ENCODE peak calls at places on chromosomes 5 and 9, in five cellular contexts. One of them, this sample, is unnamed.

GRCh38 chr9:109206670-109207069 is 39.6 kb upstream of the FRRS1L start:
- DNase-seq in activated naive CD8-positive, alpha-beta T cell treated with anti-CD3 and anti-CD28 coated beads for 36 hours: no peak
- DNase-seq in Right ventricle myocardium inferior: no peak
- DNase-seq in ovary: no peak
- DNase-seq in stimulated activated CD8-positive, alpha-beta memory T cell treated with anti-CD3 and anti-CD28 coated beads, Interleukin-2, amount 100 ng/mL, for 1 hour: no peak
- DNase-seq in this sample: no peak

GRCh38 chr5:112183103-112183634 is 235.9 kb downstream of the EPB41L4A start:
- DNase-seq in Right ventricle myocardium inferior: no peak
- DNase-seq in stimulated activated CD8-positive, alpha-beta memory T cell treated with anti-CD3 and anti-CD28 coated beads, Interleukin-2, amount 100 ng/mL, for 1 hour: no peak
- DNase-seq in activated naive CD8-positive, alpha-beta T cell treated with anti-CD3 and anti-CD28 coated beads for 36 hours: no peak
- DNase-seq in ovary: no peak
- DNase-seq in this sample: no peak

GRCh38 chr9:79883073-79883645 is 311.4 kb downstream of the TLE4 start:
- DNase-seq in Right ventricle myocardium inferior: peak; percentile 40
- DNase-seq in activated naive CD8-positive, alpha-beta T cell treated with anti-CD3 and anti-CD28 coated beads for 36 hours: peak; percentile 52
- DNase-seq in ovary: no peak
- DNase-seq in stimulated activated CD8-positive, alpha-beta memory T cell treated with anti-CD3 and anti-CD28 coated beads, Interleukin-2, amount 100 ng/mL, for 1 hour: peak; percentile 33
- DNase-seq in this sample: no peak

GRCh38 chr9:98867434-98868168 is 60.1 kb downstream of the GALNT12 start:
- DNase-seq in ovary: peak; percentile 79
- DNase-seq in stimulated activated CD8-positive, alpha-beta memory T cell treated with anti-CD3 and anti-CD28 coated beads, Interleukin-2, amount 100 ng/mL, for 1 hour: no peak
- DNase-seq in activated naive CD8-positive, alpha-beta T cell treated with anti-CD3 and anti-CD28 coated beads for 36 hours: no peak
- DNase-seq in Right ventricle myocardium inferior: peak; percentile 88
- DNase-seq in this sample: peak; percentile 81

GRCh38 chr9:133677126-133678010 is 41.2 kb downstream of the DBH start:
- DNase-seq in stimulated activated CD8-positive, alpha-beta memory T cell treated with anti-CD3 and anti-CD28 coated beads, Interleukin-2, amount 100 ng/mL, for 1 hour: peak; percentile 24
- DNase-seq in activated naive CD8-positive, alpha-beta T cell treated with anti-CD3 and anti-CD28 coated beads for 36 hours: peak; percentile 26
- DNase-seq in ovary: no peak
- DNase-seq in Right ventricle myocardium inferior: peak; percentile 41
- DNase-seq in this sample: no peak

GRCh38 chr5:131491749-131492148 is 143.3 kb downstream of the RAPGEF6 start:
- DNase-seq in stimulated activated CD8-positive, alpha-beta memory T cell treated with anti-CD3 and anti-CD28 coated beads, Interleukin-2, amount 100 ng/mL, for 1 hour: no peak
- DNase-seq in Right ventricle myocardium inferior: no peak
- DNase-seq in activated naive CD8-positive, alpha-beta T cell treated with anti-CD3 and anti-CD28 coated beads for 36 hours: no peak
- DNase-seq in ovary: no peak
- DNase-seq in this sample: no peak

GRCh38 chr9:131111854-131112311 is 13.5 kb upstream of the NUP214 start:
- DNase-seq in Right ventricle myocardium inferior: no peak
- DNase-seq in activated naive CD8-positive, alpha-beta T cell treated with anti-CD3 and anti-CD28 coated beads for 36 hours: no peak
- DNase-seq in stimulated activated CD8-positive, alpha-beta memory T cell treated with anti-CD3 and anti-CD28 coated beads, Interleukin-2, amount 100 ng/mL, for 1 hour: no peak
- DNase-seq in ovary: no peak
- DNase-seq in this sample: no peak

GRCh38 chr5:58490397-58491072 is 700 bp upstream of the GAPT start:
- DNase-seq in ovary: no peak
- DNase-seq in activated naive CD8-positive, alpha-beta T cell treated with anti-CD3 and anti-CD28 coated beads for 36 hours: no peak
- DNase-seq in Right ventricle myocardium inferior: peak; percentile 41
- DNase-seq in stimulated activated CD8-positive, alpha-beta memory T cell treated with anti-CD3 and anti-CD28 coated beads, Interleukin-2, amount 100 ng/mL, for 1 hour: no peak
- DNase-seq in this sample: no peak

GRCh38 chr5:168865973-168866372 is 286.8 kb upstream of the PANK3 start:
- DNase-seq in ovary: no peak
- DNase-seq in activated naive CD8-positive, alpha-beta T cell treated with anti-CD3 and anti-CD28 coated beads for 36 hours: no peak
- DNase-seq in stimulated activated CD8-positive, alpha-beta memory T cell treated with anti-CD3 and anti-CD28 coated beads, Interleukin-2, amount 100 ng/mL, for 1 hour: no peak
- DNase-seq in Right ventricle myocardium inferior: no peak
- DNase-seq in this sample: no peak

GRCh38 chr9:123373941-123374340 is 17.9 kb downstream of the CRB2 start:
- DNase-seq in Right ventricle myocardium inferior: no peak
- DNase-seq in ovary: no peak
- DNase-seq in activated naive CD8-positive, alpha-beta T cell treated with anti-CD3 and anti-CD28 coated beads for 36 hours: no peak
- DNase-seq in stimulated activated CD8-positive, alpha-beta memory T cell treated with anti-CD3 and anti-CD28 coated beads, Interleukin-2, amount 100 ng/mL, for 1 hour: no peak
- DNase-seq in this sample: no peak

GRCh38 chr9:132142883-132143282 is 19.0 kb upstream of the NTNG2 start:
- DNase-seq in stimulated activated CD8-positive, alpha-beta memory T cell treated with anti-CD3 and anti-CD28 coated beads, Interleukin-2, amount 100 ng/mL, for 1 hour: no peak
- DNase-seq in Right ventricle myocardium inferior: no peak
- DNase-seq in ovary: no peak
- DNase-seq in activated naive CD8-positive, alpha-beta T cell treated with anti-CD3 and anti-CD28 coated beads for 36 hours: no peak
- DNase-seq in this sample: no peak

GRCh38 chr9:2018162-2018643 is 3.1 kb downstream of the SMARCA2 start:
- DNase-seq in Right ventricle myocardium inferior: no peak
- DNase-seq in activated naive CD8-positive, alpha-beta T cell treated with anti-CD3 and anti-CD28 coated beads for 36 hours: no peak
- DNase-seq in ovary: no peak
- DNase-seq in stimulated activated CD8-positive, alpha-beta memory T cell treated with anti-CD3 and anti-CD28 coated beads, Interleukin-2, amount 100 ng/mL, for 1 hour: no peak
- DNase-seq in this sample: no peak

GRCh38 chr5:180824630-180825476 is 22.2 kb upstream of the MGAT1 start:
- DNase-seq in Right ventricle myocardium inferior: no peak
- DNase-seq in ovary: no peak
- DNase-seq in stimulated activated CD8-positive, alpha-beta memory T cell treated with anti-CD3 and anti-CD28 coated beads, Interleukin-2, amount 100 ng/mL, for 1 hour: no peak
- DNase-seq in activated naive CD8-positive, alpha-beta T cell treated with anti-CD3 and anti-CD28 coated beads for 36 hours: no peak
- DNase-seq in this sample: peak; percentile 42

GRCh38 chr9:89483592-89484474 is 14.1 kb downstream of the SEMA4D start:
- DNase-seq in stimulated activated CD8-positive, alpha-beta memory T cell treated with anti-CD3 and anti-CD28 coated beads, Interleukin-2, amount 100 ng/mL, for 1 hour: peak; percentile 60
- DNase-seq in ovary: no peak
- DNase-seq in Right ventricle myocardium inferior: no peak
- DNase-seq in activated naive CD8-positive, alpha-beta T cell treated with anti-CD3 and anti-CD28 coated beads for 36 hours: peak; percentile 83
- DNase-seq in this sample: no peak

GRCh38 chr5:132391247-132391646 is 21.7 kb downstream of the SLC22A5 start:
- DNase-seq in stimulated activated CD8-positive, alpha-beta memory T cell treated with anti-CD3 and anti-CD28 coated beads, Interleukin-2, amount 100 ng/mL, for 1 hour: no peak
- DNase-seq in Right ventricle myocardium inferior: no peak
- DNase-seq in activated naive CD8-positive, alpha-beta T cell treated with anti-CD3 and anti-CD28 coated beads for 36 hours: no peak
- DNase-seq in ovary: no peak
- DNase-seq in this sample: no peak

GRCh38 chr9:77533678-77534077 is 114.4 kb downstream of the GNA14 start:
- DNase-seq in activated naive CD8-positive, alpha-beta T cell treated with anti-CD3 and anti-CD28 coated beads for 36 hours: no peak
- DNase-seq in ovary: no peak
- DNase-seq in Right ventricle myocardium inferior: no peak
- DNase-seq in stimulated activated CD8-positive, alpha-beta memory T cell treated with anti-CD3 and anti-CD28 coated beads, Interleukin-2, amount 100 ng/mL, for 1 hour: no peak
- DNase-seq in this sample: no peak

GRCh38 chr5:55407059-55407684 is 99.4 kb downstream of the MTREX start:
- DNase-seq in ovary: no peak
- DNase-seq in Right ventricle myocardium inferior: no peak
- DNase-seq in activated naive CD8-positive, alpha-beta T cell treated with anti-CD3 and anti-CD28 coated beads for 36 hours: no peak
- DNase-seq in stimulated activated CD8-positive, alpha-beta memory T cell treated with anti-CD3 and anti-CD28 coated beads, Interleukin-2, amount 100 ng/mL, for 1 hour: no peak
- DNase-seq in this sample: no peak

This sample was measured in ureter.